ENCODE peak calls at places on chromosome 15, in four cellular contexts. One of them, this sample, is unnamed.

GRCh38 chr15:90046846-90047481 is 45.8 kb downstream of the ZNF710 start:
- DNase-seq in GM23338: no peak
- DNase-seq in CD8-positive, alpha-beta T cell: no peak
- DNase-seq in hepatocyte: no peak
- DNase-seq in this sample: peak; percentile 33

GRCh38 chr15:59997070-59997701 is 6.9 kb upstream of the FOXB1 start:
- DNase-seq in GM23338: peak; percentile 98
- DNase-seq in CD8-positive, alpha-beta T cell: no peak
- DNase-seq in hepatocyte: no peak
- DNase-seq in this sample: peak; percentile 91

GRCh38 chr15:92391640-92392039 is 2.0 kb upstream of the ST8SIA2 start:
- DNase-seq in GM23338: peak; percentile 76
- DNase-seq in CD8-positive, alpha-beta T cell: no peak
- DNase-seq in hepatocyte: peak; percentile 53
- DNase-seq in this sample: peak; percentile 62

GRCh38 chr15:56984681-56985515 is 66.5 kb downstream of the TCF12 start:
- DNase-seq in GM23338: no peak
- DNase-seq in CD8-positive, alpha-beta T cell: no peak
- DNase-seq in hepatocyte: no peak
- DNase-seq in this sample: no peak

GRCh38 chr15:58748787-58749531 is 548 bp downstream of the ADAM10 start:
- DNase-seq in GM23338: peak; percentile 69
- DNase-seq in CD8-positive, alpha-beta T cell: peak; percentile 25
- DNase-seq in hepatocyte: peak; percentile 78
- DNase-seq in this sample: peak; percentile 78

GRCh38 chr15:39511915-39512260 is 69.0 kb upstream of the THBS1 start:
- DNase-seq in GM23338: no peak
- DNase-seq in CD8-positive, alpha-beta T cell: no peak
- DNase-seq in hepatocyte: no peak
- DNase-seq in this sample: no peak

GRCh38 chr15:88704791-88705768 is 66.3 kb downstream of the ISG20 start:
- DNase-seq in GM23338: peak; percentile 71
- DNase-seq in CD8-positive, alpha-beta T cell: no peak
- DNase-seq in hepatocyte: peak; percentile 72
- DNase-seq in this sample: peak; percentile 90

GRCh38 chr15:56759450-56759845 is 26.1 kb upstream of the ZNF280D start:
- DNase-seq in GM23338: no peak
- DNase-seq in CD8-positive, alpha-beta T cell: no peak
- DNase-seq in hepatocyte: no peak
- DNase-seq in this sample: no peak

GRCh38 chr15:52657338-52657737 is 21.9 kb downstream of the ATOSA start:
- DNase-seq in GM23338: no peak
- DNase-seq in CD8-positive, alpha-beta T cell: no peak
- DNase-seq in hepatocyte: no peak
- DNase-seq in this sample: no peak

GRCh38 chr15:48928877-48929538 is 34.7 kb downstream of the SHC4 start:
- DNase-seq in GM23338: no peak
- DNase-seq in CD8-positive, alpha-beta T cell: no peak
- DNase-seq in hepatocyte: no peak
- DNase-seq in this sample: no peak

GRCh38 chr15:64343222-64343621 is 12.8 kb downstream of the CSNK1G1 start:
- DNase-seq in GM23338: no peak
- DNase-seq in CD8-positive, alpha-beta T cell: no peak
- DNase-seq in hepatocyte: no peak
- DNase-seq in this sample: no peak

GRCh38 chr15:69529141-69529540 is 76.5 kb downstream of the RPLP1 start:
- DNase-seq in GM23338: no peak
- DNase-seq in CD8-positive, alpha-beta T cell: no peak
- DNase-seq in hepatocyte: no peak
- DNase-seq in this sample: no peak

GRCh38 chr15:85681391-85681790 is 113.3 kb downstream of the KLHL25 start:
- DNase-seq in GM23338: no peak
- DNase-seq in CD8-positive, alpha-beta T cell: no peak
- DNase-seq in hepatocyte: no peak
- DNase-seq in this sample: no peak

GRCh38 chr15:85685366-85685765 is 109.4 kb downstream of the KLHL25 start:
- DNase-seq in GM23338: no peak
- DNase-seq in CD8-positive, alpha-beta T cell: no peak
- DNase-seq in hepatocyte: no peak
- DNase-seq in this sample: no peak

GRCh38 chr15:85687329-85687728 is 107.4 kb downstream of the KLHL25 start:
- DNase-seq in GM23338: no peak
- DNase-seq in CD8-positive, alpha-beta T cell: no peak
- DNase-seq in hepatocyte: no peak
- DNase-seq in this sample: no peak

GRCh38 chr15:85688703-85689102 is 106.0 kb downstream of the KLHL25 start:
- DNase-seq in GM23338: no peak
- DNase-seq in CD8-positive, alpha-beta T cell: no peak
- DNase-seq in hepatocyte: no peak
- DNase-seq in this sample: no peak

DNA sequence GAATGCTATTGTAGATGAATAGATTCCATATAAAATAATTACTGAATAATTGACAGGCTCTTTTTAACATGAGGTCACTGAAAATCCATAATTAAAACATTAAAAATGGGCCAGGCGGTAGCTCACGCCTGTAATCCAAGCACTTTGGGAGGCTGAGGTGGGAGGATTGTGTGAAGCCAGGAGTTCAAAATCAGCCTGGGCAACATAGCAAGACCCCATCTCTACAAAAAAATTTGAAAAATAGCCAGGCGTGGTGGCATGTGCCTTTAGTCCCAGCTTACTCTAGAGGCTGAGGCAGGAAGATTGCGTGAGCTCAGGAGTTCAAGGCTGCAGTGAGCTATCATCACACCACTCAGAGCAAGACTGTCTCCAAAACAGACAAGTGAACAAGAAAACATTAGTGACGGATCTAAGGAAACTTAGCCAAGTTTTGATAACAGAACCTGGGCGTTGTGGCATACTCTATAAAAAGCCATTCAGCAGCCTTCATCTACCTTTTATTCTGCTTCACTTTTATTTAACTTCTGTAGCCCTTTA is 110.5 kb downstream of the KLHL25 start:
- DNase-seq in GM23338: no peak
- DNase-seq in CD8-positive, alpha-beta T cell: no peak
- DNase-seq in hepatocyte: no peak
- DNase-seq in this sample: no peak
- H3K36me3 ChIP-seq in GM23338: peaks cover 7% of the 10 kb centered on the region
- H3K36me3 ChIP-seq in CD8-positive, alpha-beta T cell: peaks cover 8% of the 10 kb centered on the region
- H3K36me3 ChIP-seq in hepatocyte: no peaks in the 10 kb centered on the region
- H3K36me3 ChIP-seq in this sample: peaks cover 1% of the 10 kb centered on the region

GRCh38 chr15:96343529-96344072 is 13.1 kb downstream of the NR2F2 start:
- DNase-seq in GM23338: peak; percentile 51
- DNase-seq in CD8-positive, alpha-beta T cell: no peak
- DNase-seq in hepatocyte: no peak
- DNase-seq in this sample: peak; percentile 76
- H3K4me3 ChIP-seq in GM23338: peak overlapping the region; percentile 76
- H3K4me3 ChIP-seq in CD8-positive, alpha-beta T cell: no peak overlapping the region
- H3K4me3 ChIP-seq in hepatocyte: no peak overlapping the region
- H3K4me3 ChIP-seq in this sample: no peak overlapping the region

GRCh38 chr15:82764740-82765139 is 41.1 kb downstream of the FSD2 start:
- DNase-seq in GM23338: no peak
- DNase-seq in CD8-positive, alpha-beta T cell: no peak
- DNase-seq in hepatocyte: no peak
- DNase-seq in this sample: peak; percentile 26
- H3K27me3 ChIP-seq in GM23338: no peaks in the 10 kb centered on the region
- H3K27me3 ChIP-seq in CD8-positive, alpha-beta T cell: no peaks in the 10 kb centered on the region
- H3K27me3 ChIP-seq in hepatocyte: no peaks in the 10 kb centered on the region
- H3K27me3 ChIP-seq in this sample: no peaks in the 10 kb centered on the region

DNA sequence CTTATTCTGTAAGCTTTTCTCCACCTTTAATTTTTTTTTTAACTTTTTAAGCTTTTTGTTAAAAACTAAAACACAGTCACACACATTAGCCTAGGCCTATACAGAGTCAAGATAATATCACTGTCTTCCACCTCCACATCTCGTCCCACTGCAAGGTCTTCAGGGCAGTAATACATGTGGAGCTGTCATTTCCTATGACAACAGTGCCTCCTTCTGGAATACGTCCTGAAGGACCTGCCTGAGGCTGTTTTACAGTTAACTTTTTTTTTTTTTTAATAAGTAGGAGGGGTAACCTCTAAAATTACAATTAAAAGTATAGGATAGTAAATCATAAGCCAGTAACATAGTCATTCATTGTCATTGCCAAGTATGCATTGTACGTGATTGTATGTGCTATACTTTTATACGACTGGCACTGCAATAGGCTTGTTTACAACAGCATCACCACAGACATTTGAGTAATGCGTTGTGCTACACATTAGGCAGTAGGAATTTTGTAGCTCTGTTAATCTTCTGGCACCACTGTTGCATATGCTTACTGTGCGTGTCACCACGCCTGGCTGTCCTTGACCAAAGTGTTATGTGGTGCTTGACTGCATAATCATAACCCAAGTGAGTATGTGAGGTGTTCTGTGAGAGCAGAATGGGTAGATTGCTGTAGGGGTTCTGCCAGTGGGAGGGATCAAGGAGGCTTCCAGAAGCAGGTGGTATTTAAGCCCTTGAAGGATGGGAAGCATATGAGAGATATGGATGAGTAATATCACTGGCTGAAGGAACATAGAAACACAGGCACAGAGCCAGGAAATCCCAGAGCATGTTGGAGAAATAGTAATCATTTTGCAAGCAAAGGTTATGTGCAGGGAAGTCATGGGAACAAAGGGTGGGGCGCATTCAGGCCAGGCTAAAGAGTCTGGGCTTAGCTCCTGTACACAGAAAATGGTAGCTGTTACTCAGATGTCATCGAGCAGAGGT is 18.3 kb downstream of the FBXO22 start:
- DNase-seq in GM23338: peak; percentile 78
- DNase-seq in CD8-positive, alpha-beta T cell: no peak
- DNase-seq in hepatocyte: peak; percentile 74
- DNase-seq in this sample: no peak
- H3K36me3 ChIP-seq in GM23338: peaks cover 10% of the 10 kb centered on the region
- H3K36me3 ChIP-seq in CD8-positive, alpha-beta T cell: peaks cover 15% of the 10 kb centered on the region
- H3K36me3 ChIP-seq in hepatocyte: no peaks in the 10 kb centered on the region
- H3K36me3 ChIP-seq in this sample: peaks cover 6% of the 10 kb centered on the region

GRCh38 chr15:78946493-78946892 is 1.6 kb upstream of the CTSH start:
- DNase-seq in GM23338: no peak
- DNase-seq in CD8-positive, alpha-beta T cell: no peak
- DNase-seq in hepatocyte: no peak
- DNase-seq in this sample: peak; percentile 5
- H3K4me3 ChIP-seq in GM23338: no peak overlapping the region
- H3K4me3 ChIP-seq in CD8-positive, alpha-beta T cell: no peak overlapping the region
- H3K4me3 ChIP-seq in hepatocyte: no peak overlapping the region
- H3K4me3 ChIP-seq in this sample: no peak overlapping the region

GRCh38 chr15:98484914-98485313 is 163.4 kb upstream of the IGF1R start:
- DNase-seq in GM23338: no peak
- DNase-seq in CD8-positive, alpha-beta T cell: no peak
- DNase-seq in hepatocyte: no peak
- DNase-seq in this sample: no peak

GRCh38 chr15:98480858-98481257 is 167.5 kb upstream of the IGF1R start:
- DNase-seq in GM23338: no peak
- DNase-seq in CD8-positive, alpha-beta T cell: no peak
- DNase-seq in hepatocyte: no peak
- DNase-seq in this sample: no peak

GRCh38 chr15:98483575-98484130 is 164.7 kb upstream of the IGF1R start:
- DNase-seq in GM23338: no peak
- DNase-seq in CD8-positive, alpha-beta T cell: no peak
- DNase-seq in hepatocyte: no peak
- DNase-seq in this sample: no peak

GRCh38 chr15:98485451-98485850 is 162.9 kb upstream of the IGF1R start:
- DNase-seq in GM23338: no peak
- DNase-seq in CD8-positive, alpha-beta T cell: no peak
- DNase-seq in hepatocyte: no peak
- DNase-seq in this sample: no peak
- H3K27me3 ChIP-seq in GM23338: no peaks in the 10 kb centered on the region
- H3K27me3 ChIP-seq in CD8-positive, alpha-beta T cell: no peaks in the 10 kb centered on the region
- H3K27me3 ChIP-seq in hepatocyte: no peaks in the 10 kb centered on the region
- H3K27me3 ChIP-seq in this sample: no peaks in the 10 kb centered on the region

DNA sequence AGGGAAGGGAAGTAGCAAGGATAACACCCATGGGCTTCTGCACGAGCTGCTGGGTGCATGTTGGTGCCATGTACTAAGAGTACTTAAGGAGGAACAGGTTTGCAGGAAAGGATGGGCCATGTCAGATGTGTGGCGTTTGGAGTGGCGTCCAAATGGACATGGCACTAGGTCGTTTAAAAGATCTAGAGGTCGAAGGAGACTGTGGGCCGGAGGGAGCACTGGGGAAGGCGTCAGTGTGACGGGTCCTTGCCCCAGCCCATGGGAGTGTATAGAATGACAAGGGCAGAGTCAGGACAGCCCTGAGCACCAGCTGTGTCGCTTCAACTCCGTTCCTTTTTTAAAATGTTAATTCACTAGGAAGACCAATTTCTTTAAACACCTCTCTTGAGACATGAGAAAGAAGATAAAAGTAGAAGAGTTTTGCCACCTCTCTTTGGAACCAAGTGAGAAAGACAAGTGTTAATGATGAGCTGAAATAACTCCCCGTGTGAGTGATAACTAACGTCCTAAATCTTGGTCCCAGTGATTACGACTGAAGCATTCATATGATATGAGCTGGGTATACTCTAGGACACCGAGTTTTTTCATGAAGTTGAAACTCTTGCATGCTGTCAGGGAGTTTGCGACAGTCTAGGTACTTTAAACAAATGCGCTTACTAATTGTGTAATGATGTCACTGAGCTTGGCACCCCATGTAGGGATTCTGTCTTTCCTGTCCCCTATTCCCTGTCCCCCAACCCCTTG is 23.8 kb downstream of the LYSMD4 start:
- DNase-seq in GM23338: no peak
- DNase-seq in CD8-positive, alpha-beta T cell: no peak
- DNase-seq in hepatocyte: no peak
- DNase-seq in this sample: no peak
- H3K36me3 ChIP-seq in GM23338: no peaks in the 10 kb centered on the region
- H3K36me3 ChIP-seq in CD8-positive, alpha-beta T cell: peaks cover 8% of the 10 kb centered on the region
- H3K36me3 ChIP-seq in hepatocyte: no peaks in the 10 kb centered on the region
- H3K36me3 ChIP-seq in this sample: peaks cover 2% of the 10 kb centered on the region

DNA sequence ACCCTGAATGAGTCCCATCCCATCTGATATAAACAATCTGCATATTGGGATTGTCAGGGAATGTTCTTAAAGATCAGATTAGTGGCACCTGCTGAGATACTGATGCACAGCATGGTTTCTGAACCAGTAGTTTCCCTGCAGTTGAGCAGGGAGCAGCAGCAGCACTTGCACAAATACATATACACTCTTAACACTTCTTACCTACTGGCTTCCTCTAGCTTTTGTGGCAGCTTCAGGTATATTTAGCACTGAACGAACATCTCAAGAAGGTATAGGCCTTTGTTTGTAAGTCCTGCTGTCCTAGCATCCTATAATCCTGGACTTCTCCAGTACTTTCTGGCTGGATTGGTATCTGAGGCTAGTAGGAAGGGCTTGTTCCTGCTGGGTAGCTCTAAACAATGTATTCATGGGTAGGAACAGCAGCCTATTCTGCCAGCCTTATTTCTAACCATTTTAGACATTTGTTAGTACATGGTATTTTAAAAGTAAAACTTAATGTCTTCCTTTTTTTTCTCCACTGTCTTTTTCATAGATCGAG is 4.5 kb downstream of the B2M start:
- DNase-seq in GM23338: no peak
- DNase-seq in CD8-positive, alpha-beta T cell: no peak
- DNase-seq in hepatocyte: no peak
- DNase-seq in this sample: no peak
- H3K4me3 ChIP-seq in GM23338: no peak overlapping the region
- H3K4me3 ChIP-seq in CD8-positive, alpha-beta T cell: peak overlapping the region; percentile 99
- H3K4me3 ChIP-seq in hepatocyte: no peak overlapping the region
- H3K4me3 ChIP-seq in this sample: no peak overlapping the region

This sample was measured in H7.